ENCODE peak calls at places on chromosomes 1 and 21, in four cellular contexts. W, D, S and H are unnamed samples.

GRCh38 chr1:179002552-179003345 is 22.9 kb upstream of the FAM20B start:
- DNase-seq in W (peak), D (peak), S (no peak), H (peak)

GRCh38 chr21:31420988-31421387 is 76.9 kb upstream of the TIAM1 start:
- DNase-seq in W (no peak), D (no peak), S (no peak), H (no peak)

GRCh38 chr1:99645199-99645598 is 714 bp upstream of the PALMD start:
- DNase-seq in W (peak), D (no peak), S (no peak), H (no peak)

GRCh38 chr1:244678687-244679086 is 25.8 kb downstream of the DESI2 start:
- DNase-seq in W (no peak), D (no peak), S (no peak), H (no peak)

GRCh38 chr1:10901091-10901893 is 104.8 kb upstream of the CASZ1 start:
- DNase-seq in W (no peak), D (no peak), S (no peak), H (no peak)

GRCh38 chr1:209728466-209728865 is 23.8 kb downstream of the HSD11B1 start:
- DNase-seq in W (no peak), D (no peak), S (no peak), H (no peak)

GRCh38 chr1:174818951-174819350 is 180.8 kb upstream of the CACYBP start:
- DNase-seq in W (no peak), D (no peak), S (no peak), H (no peak)

GRCh38 chr1:101704895-101705294 is 291.8 kb downstream of the OLFM3 start:
- DNase-seq in W (no peak), D (no peak), S (no peak), H (peak)

GRCh38 chr1:84415386-84415785 is 17.1 kb downstream of the DNASE2B start:
- DNase-seq in W (no peak), D (no peak), S (no peak), H (no peak)

GRCh38 chr21:42360317-42360716 is 6.0 kb downstream of the TFF1 start:
- DNase-seq in W (peak), D (peak), S (no peak), H (peak)

DNA sequence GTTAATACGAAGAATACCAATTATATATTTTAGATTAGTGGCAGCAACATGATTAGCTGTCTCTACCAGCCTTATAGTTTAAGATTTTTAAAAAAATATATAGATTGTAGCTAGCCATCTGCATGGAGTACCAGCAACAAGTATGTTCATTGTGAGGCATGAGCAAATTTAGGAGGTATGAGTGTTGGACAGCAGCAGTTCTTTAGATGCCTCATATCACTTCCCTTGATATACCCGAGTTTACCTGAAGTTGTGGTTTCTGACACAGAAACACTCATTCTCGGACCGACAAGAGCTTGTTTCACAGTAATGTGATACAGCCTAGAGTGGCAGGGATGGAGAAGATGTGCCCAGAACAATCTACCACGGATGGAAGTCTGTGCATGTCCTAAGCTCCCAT is 69.1 kb downstream of the RGS18 start:
- DNase-seq in W (no peak), D (no peak), S (no peak), H (no peak)
- TF ChIP-seq REST in W (no peak), D (no peak), S (no peak), H (no peak)

GRCh38 chr1:219416598-219417238 is 196.2 kb downstream of the ZC3H11B start:
- DNase-seq in W (peak), D (peak), S (peak), H (peak)
- TF ChIP-seq JUNB in W (no peak), D (no peak), S (no peak), H (no peak)

DNA sequence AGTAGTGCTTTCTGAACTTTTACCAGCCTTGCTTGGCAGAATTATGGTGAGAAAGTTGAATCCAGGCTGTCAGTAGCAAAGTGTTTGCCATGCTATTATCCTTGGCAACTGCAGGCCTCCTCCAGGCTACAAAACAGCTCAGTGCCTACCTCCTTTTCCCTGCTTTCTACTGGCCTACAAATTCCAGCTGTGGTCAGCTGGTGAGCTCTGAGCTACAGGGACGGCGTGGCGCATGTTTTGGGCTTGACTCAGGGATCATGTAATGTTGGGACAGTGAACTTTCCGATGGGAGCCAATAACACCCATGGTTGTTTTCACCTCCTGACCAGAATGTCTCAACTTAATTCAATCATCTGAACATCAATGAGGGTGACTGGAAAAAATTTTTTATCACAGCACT is 456.2 kb upstream of the ADAMTS5 start:
- DNase-seq in W (no peak), D (no peak), S (no peak), H (no peak)
- TF ChIP-seq CREB1 in W (no peak), D (no peak), S (no peak), H (no peak)

GRCh38 chr1:149843302-149844041 is 55.9 kb upstream of the BOLA1 start:
- DNase-seq in W (peak), D (no peak), S (no peak), H (peak)

GRCh38 chr1:149845416-149845815 is 54.0 kb upstream of the BOLA1 start:
- DNase-seq in W (no peak), D (no peak), S (no peak), H (peak)

GRCh38 chr1:149844096-149844495 is 55.3 kb upstream of the BOLA1 start:
- DNase-seq in W (peak), D (no peak), S (no peak), H (peak)

GRCh38 chr1:149846042-149846441 is 53.3 kb upstream of the BOLA1 start:
- DNase-seq in W (no peak), D (no peak), S (no peak), H (no peak)

DNA sequence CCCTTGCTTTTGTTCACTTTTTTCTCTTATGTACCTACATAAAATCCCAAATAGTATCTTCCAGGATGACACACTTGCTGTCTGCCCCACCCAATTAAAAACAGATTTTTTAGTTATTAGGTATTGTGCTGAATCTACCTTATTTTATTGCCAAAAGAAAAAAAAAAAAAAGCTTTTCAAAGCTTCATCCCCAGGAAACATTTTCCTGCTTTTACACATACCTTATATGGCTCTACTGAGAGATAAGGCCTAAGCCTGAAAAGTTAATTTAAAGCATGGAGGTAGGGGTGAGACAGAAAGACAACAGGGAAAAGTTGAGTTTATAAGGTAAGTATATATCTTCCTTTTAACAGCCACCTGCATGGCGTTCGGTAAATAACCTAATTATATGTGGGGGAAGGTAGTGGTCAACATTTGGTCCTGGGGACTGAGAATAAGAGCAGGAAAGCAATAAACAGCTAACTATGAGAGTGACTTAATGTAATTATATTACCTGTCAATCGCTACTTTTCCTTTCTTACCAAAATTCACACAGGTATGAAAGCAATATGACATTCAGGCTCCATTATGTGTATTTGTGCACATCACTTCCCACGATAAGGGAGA is 54.6 kb upstream of the BOLA1 start:
- DNase-seq in W (no peak), D (no peak), S (no peak), H (peak)
- TF ChIP-seq REST in W (no peak), D (no peak), S (no peak), H (no peak)

DNA sequence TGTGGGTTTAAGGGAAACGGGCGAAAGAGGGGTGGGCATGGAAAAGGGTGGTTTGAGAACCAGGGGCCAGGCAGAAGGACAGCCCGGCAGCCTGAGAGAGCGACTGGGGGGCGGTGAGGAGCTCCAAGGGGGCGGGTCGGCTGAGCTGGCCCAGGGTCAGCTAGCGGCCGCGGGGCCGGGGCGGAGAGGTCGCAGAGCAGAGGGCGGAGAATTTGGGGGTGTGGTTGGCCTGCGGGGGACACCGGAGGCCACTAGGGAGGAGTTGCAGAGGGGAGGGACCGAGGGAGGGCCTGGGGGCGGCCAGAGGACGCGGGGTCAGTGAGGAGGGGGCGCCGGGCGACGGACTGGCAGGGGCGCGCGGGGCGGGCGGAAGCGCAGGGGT is 54.7 kb downstream of the NDUFS5 start:
- DNase-seq in W (no peak), D (peak), S (no peak), H (peak)
- TF ChIP-seq JUNB in W (no peak), D (no peak), S (no peak), H (no peak)